ENCODE peak calls at places on chromosomes 2 and 18, in six cellular contexts. R is AG09309, F is heart right ventricle, Z is fibroblast of pulmonary artery, I is nephron progenitor cell, E is fibroblast of lung. M is an unnamed sample.

GRCh38 chr18:74454279-74454741 is 2.8 kb downstream of the DIPK1C start:
- DNase-seq in F (no peak), R (no peak), Z (no peak), I (no peak), E (no peak), M (no peak)

GRCh38 chr2:147232225-147232669 is 612.6 kb upstream of the ACVR2A start:
- DNase-seq in F (no peak), I (no peak), Z (no peak), R (no peak), E (no peak), M (no peak)

GRCh38 chr2:138814123-138814883 is 34.1 kb upstream of the NXPH2 start:
- DNase-seq in I (no peak), Z (no peak), E (no peak), R (no peak), F (no peak), M (no peak)

GRCh38 chr2:219125886-219126270 is 34.7 kb downstream of the NHEJ1 start:
- DNase-seq in F (no peak), Z (no peak), R (no peak), E (peak; percentile 56), I (no peak), M (no peak)

GRCh38 chr2:144111443-144111842 is 408.5 kb downstream of the ZEB2 start:
- DNase-seq in F (no peak), I (no peak), R (peak; percentile 68), E (peak; percentile 78), Z (peak; percentile 66), M (peak; percentile 34)

GRCh38 chr2:37414470-37414949 is 70.1 kb downstream of the QPCT start:
- DNase-seq in I (no peak), F (no peak), R (peak; percentile 54), E (peak; percentile 86), Z (peak; percentile 86), M (peak; percentile 48)

GRCh38 chr2:126749537-126749936 is 93.6 kb downstream of the GYPC start:
- DNase-seq in Z (peak; percentile 18), R (no peak), E (peak; percentile 12), I (no peak), F (peak; percentile 22), M (no peak)

GRCh38 chr2:59684101-59684770 is 869.2 kb downstream of the BCL11A start:
- DNase-seq in I (no peak), E (no peak), Z (no peak), R (no peak), F (no peak), M (no peak)

GRCh38 chr2:120066708-120067547 is 54.1 kb downstream of the EPB41L5 start:
- DNase-seq in E (peak; percentile 40), I (no peak), Z (no peak), R (no peak), F (peak; percentile 12), M (peak; percentile 4)

GRCh38 chr2:86357392-86357963 is 20.1 kb upstream of the REEP1 start:
- DNase-seq in E (no peak), F (no peak), Z (no peak), R (no peak), I (no peak), M (no peak)

GRCh38 chr2:113124181-113124961 is 3.0 kb upstream of the IL1RN start:
- DNase-seq in I (no peak), F (peak; percentile 12), R (no peak), Z (peak; percentile 39), E (peak; percentile 25), M (no peak)

GRCh38 chr2:8534729-8535397 is 147.0 kb upstream of the ID2 start:
- DNase-seq in R (no peak), E (peak; percentile 82), F (peak; percentile 54), I (no peak), Z (peak; percentile 68), M (peak; percentile 11)

GRCh38 chr2:235026649-235027557 is 75.1 kb downstream of the SH3BP4 start:
- DNase-seq in E (peak; percentile 59), Z (peak; percentile 63), I (no peak), R (no peak), F (peak; percentile 60), M (peak; percentile 11)

GRCh38 chr2:64987001-64987962 is 1.9 kb upstream of the SLC1A4 start:
- DNase-seq in E (peak; percentile 25), R (no peak), F (no peak), I (no peak), Z (peak; percentile 36), M (no peak)

GRCh38 chr2:8169443-8169842 is 512.4 kb upstream of the ID2 start:
- DNase-seq in E (peak; percentile 96), I (no peak), Z (peak; percentile 94), R (peak; percentile 86), F (no peak), M (peak; percentile 69)

GRCh38 chr18:52694804-52695203 is 354.8 kb downstream of the DCC start:
- DNase-seq in I (peak; percentile 27), Z (peak; percentile 14), F (no peak), R (no peak), E (peak; percentile 4), M (no peak)

GRCh38 chr18:14086459-14087231 is 45.6 kb downstream of the ZNF519 start:
- DNase-seq in I (peak; percentile 29), Z (peak; percentile 49), F (no peak), E (peak; percentile 59), R (peak; percentile 5), M (peak; percentile 4)

GRCh38 chr2:46184794-46185583 is 112.2 kb upstream of the EPAS1 start:
- DNase-seq in F (no peak), Z (no peak), R (no peak), E (no peak), I (no peak), M (no peak)

GRCh38 chr2:75627902-75628504 is 18.6 kb upstream of the MRPL19 start:
- DNase-seq in Z (peak; percentile 86), E (peak; percentile 76), I (peak; percentile 86), F (peak; percentile 56), R (no peak), M (peak; percentile 42)

DNA sequence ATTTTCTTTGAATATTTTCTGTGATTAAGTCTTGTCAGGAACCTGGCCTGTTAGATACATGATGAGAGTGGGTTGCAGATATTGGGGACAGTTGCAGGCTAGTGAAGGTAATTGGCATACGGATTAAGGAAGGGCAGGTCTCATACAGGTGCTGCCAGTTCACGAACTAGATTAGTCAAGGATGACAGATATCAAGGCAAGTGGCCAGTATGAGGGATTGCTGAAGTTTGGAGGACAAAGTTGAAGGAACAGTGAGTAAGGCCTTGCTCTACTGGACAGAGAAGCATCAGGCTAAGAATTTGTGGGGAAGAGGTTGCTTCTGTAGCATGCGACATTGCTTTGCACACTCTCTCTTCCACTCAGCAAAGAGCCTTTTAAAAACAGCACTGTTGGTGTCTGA is 12.8 kb upstream of the NCOA1 start:
- DNase-seq in E (no peak), Z (no peak), I (no peak), R (no peak), F (no peak), M (no peak)
- TF ChIP-seq CTCF in E (no peak), Z (no peak), I (no peak), R (no peak), F (no peak), M (no peak)

GRCh38 chr2:49050265-49050664 is 104.0 kb downstream of the FSHR start:
- DNase-seq in I (no peak), Z (no peak), F (no peak), E (no peak), R (no peak), M (no peak)
- TF ChIP-seq CTCF in I (no peak), Z (no peak), F (no peak), E (no peak), R (no peak), M (no peak)

GRCh38 chr2:95730813-95731212 is 139.0 kb downstream of the TRIM43 start:
- DNase-seq in R (no peak), F (no peak), E (no peak), I (no peak), Z (no peak), M (no peak)

GRCh38 chr2:95729556-95729955 is 137.8 kb downstream of the TRIM43 start:
- DNase-seq in E (no peak), Z (no peak), I (no peak), R (no peak), F (no peak), M (no peak)

GRCh38 chr2:95728878-95729511 is 137.2 kb downstream of the TRIM43 start:
- DNase-seq in E (peak; percentile 93), F (peak; percentile 63), I (peak; percentile 52), R (peak; percentile 79), Z (peak; percentile 92), M (peak; percentile 72)
- TF ChIP-seq CTCF in E (peak; percentile 69), F (peak; percentile 66), I (peak; percentile 34), R (peak; percentile 63), Z (peak; percentile 66), M (peak; percentile 59)

GRCh38 chr2:240170354-240170735 is 29.9 kb upstream of the OTOS start:
- DNase-seq in E (peak; percentile 6), F (no peak), I (no peak), Z (no peak), R (no peak), M (no peak)
- TF ChIP-seq CTCF in E (no peak), F (no peak), I (no peak), Z (no peak), R (no peak), M (no peak)

GRCh38 chr2:159873136-159873728 is 75.2 kb upstream of the CD302 start:
- DNase-seq in Z (no peak), F (no peak), R (no peak), I (peak; percentile 14), E (no peak), M (no peak)
- TF ChIP-seq CTCF in Z (no peak), F (no peak), R (no peak), I (no peak), E (no peak), M (no peak)

GRCh38 chr18:12121175-12122095 is 27.8 kb downstream of the ANKRD62 start:
- DNase-seq in F (no peak), Z (peak; percentile 8), R (no peak), I (peak; percentile 32), E (peak; percentile 5), M (no peak)
- TF ChIP-seq CTCF in F (no peak), Z (peak; percentile 38), R (peak; percentile 17), I (peak; percentile 49), E (peak; percentile 34), M (peak; percentile 13)

GRCh38 chr2:227933891-227934290 is 62.5 kb downstream of the DAW1 start:
- DNase-seq in E (no peak), F (no peak), Z (no peak), I (no peak), R (no peak), M (no peak)

GRCh38 chr2:227942021-227942420 is 70.6 kb downstream of the DAW1 start:
- DNase-seq in E (peak; percentile 5), R (no peak), F (no peak), Z (no peak), I (no peak), M (no peak)

GRCh38 chr2:227939271-227940027 is 68.0 kb downstream of the DAW1 start:
- DNase-seq in R (no peak), F (no peak), Z (peak; percentile 68), E (peak; percentile 56), I (peak; percentile 43), M (no peak)
- TF ChIP-seq CTCF in R (peak; percentile 37), F (peak; percentile 33), Z (peak; percentile 68), E (peak; percentile 15), I (peak; percentile 55), M (peak; percentile 34)

GRCh38 chr2:25936889-25937545 is 45.3 kb downstream of the KIF3C start:
- DNase-seq in Z (peak; percentile 36), F (no peak), E (peak; percentile 35), I (no peak), R (no peak), M (no peak)
- TF ChIP-seq CTCF in Z (no peak), F (no peak), E (no peak), I (no peak), R (no peak), M (no peak)

GRCh38 chr18:629303-630150 is 27.9 kb upstream of the TYMS start:
- DNase-seq in E (no peak), F (no peak), I (no peak), R (no peak), Z (peak; percentile 23), M (no peak)
- TF ChIP-seq CTCF in E (no peak), F (no peak), I (peak; percentile 10), R (no peak), Z (peak; percentile 25), M (no peak)